ENCODE peak calls at places on chromosomes 3 and 15, in six cellular contexts. I is fibroblast of pulmonary artery, C is ovary, F is RWPE1, S is cardiac muscle cell, Q is activated B cell treated with CpG ODN at 0.5 μM for 24 hours. O is an unnamed sample.

GRCh38 chr3:197031315-197032285 is 2.0 kb upstream of the MELTF start:
- DNase-seq in I (peak; percentile 100), C (peak; percentile 57), F (peak; percentile 95), S (no peak), Q (no peak), O (no peak)

GRCh38 chr15:91867581-91868026 is 14.1 kb downstream of the SLCO3A1 start:
- DNase-seq in I (peak; percentile 92), C (peak; percentile 84), F (peak; percentile 98), S (no peak), Q (no peak), O (no peak)

GRCh38 chr3:67790043-67790442 is 135.6 kb upstream of the SUCLG2 start:
- DNase-seq in I (peak; percentile 61), C (no peak), F (peak; percentile 3), S (peak; percentile 42), Q (no peak), O (no peak)

GRCh38 chr3:130379274-130379673 is 33.8 kb downstream of the COL6A5 start:
- DNase-seq in I (no peak), C (no peak), F (no peak), S (no peak), Q (no peak), O (no peak)

GRCh38 chr3:37862712-37863551 is 1.3 kb downstream of the CTDSPL start:
- DNase-seq in I (peak; percentile 53), C (no peak), F (peak; percentile 9), S (peak; percentile 19), Q (no peak), O (no peak)

GRCh38 chr3:172622916-172623700 is 87.8 kb downstream of the NCEH1 start:
- DNase-seq in I (peak; percentile 78), C (no peak), F (peak; percentile 45), S (peak; percentile 50), Q (no peak), O (no peak)

GRCh38 chr3:37290551-37290950 is 116.2 kb upstream of the LRRFIP2 start:
- DNase-seq in I (peak; percentile 45), C (no peak), F (peak; percentile 9), S (no peak), Q (no peak), O (no peak)

GRCh38 chr15:78396976-78397375 is 41.0 kb upstream of the IREB2 start:
- DNase-seq in I (peak; percentile 38), C (peak; percentile 43), F (no peak), S (no peak), Q (no peak), O (no peak)

GRCh38 chr15:56948766-56949105 is 30.3 kb downstream of the TCF12 start:
- DNase-seq in I (no peak), C (no peak), F (no peak), S (no peak), Q (no peak), O (no peak)

GRCh38 chr3:58688563-58688962 is 22.0 kb upstream of the FAM3D start:
- DNase-seq in I (no peak), C (no peak), F (no peak), S (no peak), Q (no peak), O (no peak)

GRCh38 chr15:45099549-45100165 is 14.3 kb downstream of the DUOX2 start:
- DNase-seq in I (no peak), C (no peak), F (no peak), S (no peak), Q (no peak), O (no peak)

GRCh38 chr3:149839874-149840273 is 26.9 kb downstream of the RNF13 start:
- DNase-seq in I (no peak), C (no peak), F (peak; percentile 23), S (no peak), Q (no peak), O (no peak)

GRCh38 chr3:185658943-185659342 is 72.8 kb downstream of the SENP2 start:
- DNase-seq in I (no peak), C (no peak), F (no peak), S (no peak), Q (no peak), O (no peak)

GRCh38 chr3:15803913-15804312 is 6.1 kb upstream of the ANKRD28 start:
- DNase-seq in I (no peak), C (no peak), F (no peak), S (no peak), Q (no peak), O (no peak)

GRCh38 chr3:188266581-188267274 is 112.8 kb downstream of the LPP start:
- DNase-seq in I (peak; percentile 86), C (no peak), F (no peak), S (no peak), Q (no peak), O (no peak)

GRCh38 chr3:28915711-28916481 is 365.0 kb upstream of the RBMS3 start:
- DNase-seq in I (peak; percentile 82), C (peak; percentile 16), F (peak; percentile 17), S (peak; percentile 45), Q (no peak), O (no peak)

GRCh38 chr3:128623762-128624176 is 26.8 kb downstream of the RPN1 start:
- DNase-seq in I (peak; percentile 96), C (no peak), F (no peak), S (no peak), Q (no peak), O (no peak)

GRCh38 chr15:40338921-40339620 is 1.7 kb downstream of the CCDC9B start:
- DNase-seq in I (peak; percentile 85), C (no peak), F (peak; percentile 90), S (no peak), Q (no peak), O (no peak)

GRCh38 chr15:40338041-40338657 is 2.6 kb downstream of the CCDC9B start:
- DNase-seq in I (peak; percentile 75), C (peak; percentile 55), F (peak; percentile 78), S (peak; percentile 89), Q (peak; percentile 67), O (no peak)

GRCh38 chr15:40340038-40340739 is 550 bp downstream of the CCDC9B start:
- DNase-seq in I (peak; percentile 82), C (peak; percentile 84), F (peak; percentile 49), S (peak; percentile 76), Q (no peak), O (no peak)

GRCh38 chr15:40340740-40341400 is at the start of gene CCDC9B:
- DNase-seq in I (peak; percentile 91), C (peak; percentile 85), F (peak; percentile 92), S (peak; percentile 83), Q (no peak), O (no peak)

DNA sequence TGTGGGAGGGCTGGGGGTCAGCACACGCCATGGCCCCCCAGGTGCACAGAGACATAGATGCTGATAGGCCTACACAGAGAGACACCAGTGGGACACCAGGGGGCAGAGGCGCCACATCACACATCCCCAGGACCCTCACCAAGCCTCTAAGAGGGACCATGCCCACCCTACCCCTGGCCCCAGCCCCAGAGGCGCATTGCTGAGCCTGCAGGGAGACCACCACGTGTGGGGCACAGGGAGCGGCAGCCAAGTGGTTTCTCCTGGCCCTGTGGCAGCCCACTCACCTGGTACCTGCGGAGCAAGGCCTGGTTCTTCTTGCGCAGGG is 1.2 kb downstream of the CCDC9B start:
- DNase-seq in I (no peak), C (peak; percentile 31), F (no peak), S (no peak), Q (no peak), O (no peak)
- TF ChIP-seq CTCF in I (peak; percentile 28), C (no peak), F (no peak), S (peak; percentile 13), Q (no peak), O (no peak)

DNA sequence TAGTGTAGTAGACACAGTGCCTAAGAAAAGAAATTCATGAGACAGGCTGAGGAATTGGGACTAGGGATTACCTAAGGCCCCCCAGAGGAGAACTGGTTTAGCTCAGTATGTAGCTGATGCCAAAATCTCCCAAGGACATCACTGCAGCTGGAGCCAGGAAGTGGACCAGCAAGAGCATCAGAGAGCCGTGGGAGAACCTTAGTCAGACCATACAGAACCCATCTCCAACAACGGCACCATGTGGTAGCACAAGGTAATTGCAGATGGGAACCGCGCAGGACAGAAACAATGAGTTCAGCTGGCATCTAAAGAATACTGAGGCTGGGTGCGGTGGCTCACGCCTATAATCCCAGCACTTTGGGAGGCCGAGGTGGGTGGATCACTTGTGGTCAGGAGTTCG is 81.7 kb downstream of the WNT5A start:
- DNase-seq in I (peak; percentile 35), C (no peak), F (no peak), S (peak; percentile 37), Q (no peak), O (no peak)
- TF ChIP-seq CTCF in I (peak; percentile 39), C (no peak), F (peak; percentile 9), S (peak; percentile 31), Q (no peak), O (peak; percentile 59)

GRCh38 chr3:65020233-65020632 is 332.4 kb upstream of the ADAMTS9 start:
- DNase-seq in I (no peak), C (no peak), F (no peak), S (no peak), Q (no peak), O (no peak)
- TF ChIP-seq CTCF in I (no peak), C (no peak), F (no peak), S (no peak), Q (no peak), O (no peak)

GRCh38 chr3:48086736-48087470 is 70.7 kb upstream of the MAP4 start:
- DNase-seq in I (peak; percentile 44), C (no peak), F (peak; percentile 20), S (no peak), Q (no peak), O (no peak)

GRCh38 chr3:48088056-48088748 is 72.0 kb upstream of the MAP4 start:
- DNase-seq in I (no peak), C (no peak), F (no peak), S (peak; percentile 64), Q (no peak), O (peak; percentile 75)

GRCh38 chr3:48092270-48092669 is 76.1 kb upstream of the MAP4 start:
- DNase-seq in I (no peak), C (no peak), F (no peak), S (no peak), Q (no peak), O (no peak)

GRCh38 chr3:48090166-48090939 is 74.1 kb upstream of the MAP4 start:
- DNase-seq in I (no peak), C (no peak), F (no peak), S (no peak), Q (no peak), O (no peak)

DNA sequence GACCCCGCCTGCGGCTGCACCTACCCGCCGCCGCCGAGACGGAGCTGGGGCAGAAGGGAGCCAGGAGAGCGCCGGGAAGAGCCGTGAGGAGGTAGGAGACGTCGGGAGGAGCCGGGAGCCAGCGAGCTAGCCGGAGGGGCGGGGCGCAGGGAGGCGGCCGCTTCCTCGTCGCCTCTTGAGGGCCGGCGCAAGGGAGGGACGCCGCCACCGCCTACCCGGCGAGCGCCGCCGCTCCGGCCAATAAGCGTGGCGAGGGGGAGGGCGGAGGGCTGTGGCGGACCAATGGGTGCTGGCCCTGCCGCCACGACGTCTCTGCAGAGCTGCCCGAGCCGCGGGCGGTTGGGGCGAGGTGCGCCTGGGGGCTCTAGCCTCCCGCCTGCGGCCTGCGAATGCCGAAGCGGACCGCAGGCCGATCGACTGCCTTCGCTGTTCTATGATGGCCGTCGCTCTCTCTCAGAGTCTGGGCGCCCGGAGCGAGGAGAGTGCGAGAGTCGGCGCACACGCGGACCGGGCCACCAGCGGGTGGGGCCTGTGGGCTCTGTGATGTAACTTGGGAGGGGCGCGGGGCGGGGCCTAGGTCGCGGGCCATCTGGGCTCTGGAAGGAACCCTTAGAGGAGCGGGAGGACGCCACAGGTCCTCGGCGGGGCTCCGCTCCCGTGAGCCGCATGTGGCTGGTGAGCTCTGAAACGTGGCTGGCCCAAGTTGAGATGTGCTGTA is 72.7 kb upstream of the MAP4 start:
- DNase-seq in I (peak; percentile 97), C (peak; percentile 96), F (peak; percentile 93), S (peak; percentile 98), Q (peak; percentile 95), O (peak; percentile 97)
- TF ChIP-seq CTCF in I (no peak), C (peak; percentile 25), F (no peak), S (no peak), Q (no peak), O (peak; percentile 35)

O was measured in type B pancreatic cell.